ENCODE peak calls at places on chromosomes 2 and 18, in seven cellular contexts. Z is GM12865; H is Karpas-422; M is activated T-helper 1 cell treated with anti-CD3 and anti-CD28 coated beads, Interleukin-2, amount 50 U/mL, for 16 hours; C is right cardiac atrium; V is breast epithelium; O is pons. K is an unnamed sample.

GRCh38 chr2:239238839-239239606 is 161.8 kb downstream of the HDAC4 start:
- DNase-seq in O (no peak), V (no peak), M (no peak), C (peak), H (no peak), Z (no peak), K (peak)

GRCh38 chr18:6132751-6133368 is 237.5 kb upstream of the TMEM200C start:
- DNase-seq in O (no peak), M (no peak), H (no peak), C (peak), V (no peak), Z (no peak), K (no peak)

GRCh38 chr2:134244587-134244986 is 9.3 kb upstream of the MGAT5 start:
- DNase-seq in M (no peak), O (no peak), C (no peak), V (no peak), Z (peak), H (no peak), K (no peak)

GRCh38 chr18:63997041-63997440 is 27.2 kb downstream of the SERPINB8 start:
- DNase-seq in Z (no peak), C (no peak), V (no peak), O (no peak), M (no peak), H (no peak), K (no peak)

GRCh38 chr2:28401411-28401810 is 8.8 kb downstream of the FOSL2 start:
- DNase-seq in C (no peak), O (no peak), V (no peak), M (no peak), Z (no peak), H (no peak), K (no peak)

GRCh38 chr18:24659837-24660720 is 199.6 kb downstream of the HRH4 start:
- DNase-seq in O (no peak), C (peak), V (no peak), Z (peak), M (peak), H (no peak), K (no peak)

GRCh38 chr2:234595829-234596228 is 98.9 kb upstream of the ARL4C start:
- DNase-seq in M (no peak), C (no peak), O (no peak), H (no peak), V (no peak), Z (no peak), K (no peak)

GRCh38 chr18:45980229-45980628 is 13.1 kb upstream of the EPG5 start:
- DNase-seq in O (no peak), M (no peak), Z (no peak), V (no peak), H (no peak), C (no peak), K (no peak)

GRCh38 chr2:226136739-226137138 is 662.9 kb downstream of the IRS1 start:
- DNase-seq in V (no peak), Z (peak), M (no peak), C (peak), H (no peak), O (no peak), K (no peak)

GRCh38 chr2:9573840-9574239 is 18.2 kb upstream of the ADAM17 start:
- DNase-seq in V (no peak), H (no peak), O (no peak), C (no peak), Z (no peak), M (no peak), K (no peak)

GRCh38 chr2:10954856-10955818 is 43.4 kb downstream of the KCNF1 start:
- DNase-seq in Z (no peak), V (no peak), O (no peak), H (no peak), C (no peak), M (no peak), K (no peak)

GRCh38 chr18:37476182-37476581 is 89.4 kb downstream of the CELF4 start:
- DNase-seq in C (no peak), H (peak), V (no peak), M (no peak), O (peak), Z (peak), K (no peak)

GRCh38 chr2:110973275-110973674 is 147.4 kb upstream of the BCL2L11 start:
- DNase-seq in V (no peak), O (no peak), M (no peak), C (no peak), Z (no peak), H (no peak), K (no peak)

GRCh38 chr18:40412410-40412809 is 1542.6 kb upstream of the PIK3C3 start:
- DNase-seq in Z (no peak), O (no peak), C (no peak), V (no peak), H (no peak), M (no peak), K (no peak)

GRCh38 chr18:23716966-23717365 is 27.7 kb downstream of the LAMA3 start:
- DNase-seq in O (no peak), H (no peak), Z (no peak), M (no peak), V (no peak), C (no peak), K (no peak)

GRCh38 chr2:119352357-119352756 is 14.3 kb downstream of the C2orf76 start:
- DNase-seq in Z (peak), C (no peak), V (no peak), M (no peak), O (peak), H (peak), K (no peak)

K was measured in ureter.